ENCODE peak calls at places on chromosomes 11 and 22, in four cellular contexts. J is WTC11, W is K562, Q is HepG2. D is an unnamed sample.

GRCh38 chr11:115054541-115055538 is 376.5 kb downstream of the NXPE2 start:
- DNase-seq in Q (no peak), W (no peak), J (no peak), D (no peak)

GRCh38 chr11:110463153-110463552 is 33.4 kb downstream of the FDX1 start:
- DNase-seq in J (peak; percentile 70), W (no peak), Q (no peak), D (peak; percentile 33)

GRCh38 chr11:106447631-106448191 is 370.2 kb downstream of the AASDHPPT start:
- DNase-seq in J (no peak), W (no peak), Q (no peak), D (no peak)

GRCh38 chr11:117998201-117998579 is 12.0 kb downstream of the IL10RA start:
- DNase-seq in J (no peak), Q (no peak), W (no peak), D (no peak)

GRCh38 chr22:22655452-22656108 is 11.2 kb downstream of the GGTLC2 start:
- DNase-seq in J (no peak), W (no peak), Q (no peak), D (no peak)

GRCh38 chr11:7577883-7578242 is 64.1 kb downstream of the PPFIBP2 start:
- DNase-seq in Q (no peak), J (no peak), W (no peak), D (no peak)

GRCh38 chr11:77152846-77153245 is 24.8 kb downstream of the MYO7A start:
- DNase-seq in Q (no peak), J (no peak), W (no peak), D (no peak)

GRCh38 chr11:37811349-37811748 is 1213.3 kb upstream of the RAG2 start:
- DNase-seq in Q (no peak), J (no peak), W (no peak), D (no peak)

GRCh38 chr11:132451942-132452601 is 1080.2 kb downstream of the OPCML start:
- DNase-seq in W (no peak), J (no peak), Q (no peak), D (no peak)

GRCh38 chr11:65661599-65662246 is 993 bp downstream of the RELA start:
- DNase-seq in Q (no peak), W (no peak), J (no peak), D (no peak)

GRCh38 chr11:72792437-72793021 is 1.3 kb downstream of the STARD10 start:
- DNase-seq in J (no peak), Q (no peak), W (no peak), D (no peak)

GRCh38 chr22:47034905-47035419 is 272.5 kb downstream of the TBC1D22A start:
- DNase-seq in Q (no peak), W (no peak), J (no peak), D (no peak)

GRCh38 chr22:42994917-42995562 is 19.9 kb downstream of the PACSIN2 start:
- DNase-seq in Q (peak; percentile 98), J (no peak), W (no peak), D (no peak)

GRCh38 chr11:11074686-11075370 is 217.0 kb upstream of the ZBED5 start:
- DNase-seq in J (no peak), Q (no peak), W (no peak), D (no peak)

GRCh38 chr11:125228425-125228824 is 63.9 kb downstream of the PKNOX2 start:
- DNase-seq in W (no peak), J (no peak), Q (no peak), D (no peak)

GRCh38 chr11:2687782-2688191 is 12.0 kb downstream of the KCNQ1OT1 start:
- DNase-seq in J (peak; percentile 31), W (no peak), Q (no peak), D (no peak)

GRCh38 chr11:119091966-119092879 is 7.5 kb downstream of the HMBS start:
- DNase-seq in W (peak; percentile 10), Q (no peak), J (no peak), D (no peak)

GRCh38 chr11:18013790-18014507 is 1.1 kb upstream of the SERGEF start:
- DNase-seq in J (peak; percentile 12), Q (no peak), W (no peak), D (no peak)

GRCh38 chr22:41528938-41529561 is 15.2 kb downstream of the POLR3H start:
- DNase-seq in Q (peak; percentile 55), W (no peak), J (no peak), D (no peak)

GRCh38 chr11:72569966-72570892 is 104.0 kb downstream of the PDE2A start:
- DNase-seq in J (no peak), Q (no peak), W (no peak), D (no peak)

GRCh38 chr11:132278801-132279574 is 908.6 kb downstream of the NTM start:
- DNase-seq in W (no peak), J (no peak), Q (no peak), D (no peak)

GRCh38 chr11:77084581-77085191 is 17.9 kb downstream of the CAPN5 start:
- DNase-seq in J (no peak), Q (no peak), W (no peak), D (no peak)

GRCh38 chr11:15913261-15913660 is 443.1 kb downstream of the SOX6 start:
- DNase-seq in Q (no peak), W (no peak), J (no peak), D (no peak)

GRCh38 chr11:47941907-47942558 is 38.3 kb upstream of the PTPRJ start:
- DNase-seq in Q (peak; percentile 68), J (no peak), W (no peak), D (no peak)

GRCh38 chr11:124075841-124076571 is 34.9 kb upstream of the OR10G7 start:
- DNase-seq in J (peak; percentile 26), Q (no peak), W (no peak), D (no peak)

GRCh38 chr22:26325641-26326040 is 103.4 kb upstream of the ASPHD2 start:
- DNase-seq in Q (no peak), J (no peak), W (no peak), D (no peak)

GRCh38 chr22:30027791-30028190 is 52.5 kb upstream of the HORMAD2 start:
- DNase-seq in W (no peak), J (no peak), Q (no peak), D (no peak)

GRCh38 chr11:43790444-43790794 is 90.2 kb upstream of the ALKBH3 start:
- DNase-seq in J (no peak), W (no peak), Q (no peak), D (no peak)

GRCh38 chr11:87219266-87219665 is 181.5 kb downstream of the TMEM135 start:
- DNase-seq in W (no peak), J (peak; percentile 19), Q (no peak), D (no peak)
- TF ChIP-seq ELF4 in W (no peak), J (no peak), Q (no peak), D (no peak)

GRCh38 chr11:59223177-59223576 is 10.4 kb upstream of the MPEG1 start:
- DNase-seq in J (no peak), Q (no peak), W (no peak), D (no peak)

GRCh38 chr11:59223611-59224010 is 10.9 kb upstream of the MPEG1 start:
- DNase-seq in Q (no peak), J (no peak), W (no peak), D (no peak)

GRCh38 chr11:59222464-59223065 is 9.8 kb upstream of the MPEG1 start:
- DNase-seq in W (no peak), J (no peak), Q (no peak), D (no peak)

GRCh38 chr11:59219836-59220235 is 7.1 kb upstream of the MPEG1 start:
- DNase-seq in Q (no peak), W (no peak), J (no peak), D (no peak)

DNA sequence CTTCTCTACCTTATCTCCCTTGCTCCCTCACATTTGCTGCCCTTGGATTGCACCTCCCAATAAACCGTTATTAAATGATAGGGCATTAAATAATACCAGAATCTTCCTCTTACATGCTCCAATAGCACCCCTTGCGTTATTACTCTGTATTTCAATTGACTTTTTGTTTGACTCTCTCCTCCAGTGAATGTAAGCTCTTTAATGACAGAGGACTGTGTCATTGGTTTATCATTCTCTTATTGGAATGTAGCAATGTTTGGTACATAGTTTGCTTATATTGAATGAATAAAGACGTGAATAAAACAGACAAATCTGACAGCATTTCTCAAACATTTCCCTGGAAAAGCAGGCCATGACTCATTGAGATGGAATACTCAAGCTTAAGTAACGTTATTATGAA is 8.7 kb upstream of the MPEG1 start:
- DNase-seq in W (no peak), J (no peak), Q (no peak), D (no peak)
- TF ChIP-seq ELF4 in W (no peak), J (no peak), Q (no peak), D (no peak)

GRCh38 chr22:45475063-45475747 is 27.5 kb upstream of the FBLN1 start:
- DNase-seq in J (no peak), Q (no peak), W (no peak), D (no peak)
- TF ChIP-seq ELF4 in J (no peak), Q (no peak), W (no peak), D (no peak)

GRCh38 chr22:36455571-36456458 is 25.6 kb downstream of the TXN2 start:
- DNase-seq in Q (no peak), J (no peak), W (no peak), D (no peak)

GRCh38 chr22:36460202-36460601 is 21.2 kb downstream of the TXN2 start:
- DNase-seq in W (no peak), Q (no peak), J (no peak), D (no peak)

GRCh38 chr22:36456459-36456835 is 25.0 kb downstream of the TXN2 start:
- DNase-seq in W (no peak), J (no peak), Q (no peak), D (no peak)

GRCh38 chr22:36454916-36455570 is 26.4 kb downstream of the TXN2 start:
- DNase-seq in J (peak; percentile 98), W (peak; percentile 91), Q (no peak), D (peak; percentile 92)

DNA sequence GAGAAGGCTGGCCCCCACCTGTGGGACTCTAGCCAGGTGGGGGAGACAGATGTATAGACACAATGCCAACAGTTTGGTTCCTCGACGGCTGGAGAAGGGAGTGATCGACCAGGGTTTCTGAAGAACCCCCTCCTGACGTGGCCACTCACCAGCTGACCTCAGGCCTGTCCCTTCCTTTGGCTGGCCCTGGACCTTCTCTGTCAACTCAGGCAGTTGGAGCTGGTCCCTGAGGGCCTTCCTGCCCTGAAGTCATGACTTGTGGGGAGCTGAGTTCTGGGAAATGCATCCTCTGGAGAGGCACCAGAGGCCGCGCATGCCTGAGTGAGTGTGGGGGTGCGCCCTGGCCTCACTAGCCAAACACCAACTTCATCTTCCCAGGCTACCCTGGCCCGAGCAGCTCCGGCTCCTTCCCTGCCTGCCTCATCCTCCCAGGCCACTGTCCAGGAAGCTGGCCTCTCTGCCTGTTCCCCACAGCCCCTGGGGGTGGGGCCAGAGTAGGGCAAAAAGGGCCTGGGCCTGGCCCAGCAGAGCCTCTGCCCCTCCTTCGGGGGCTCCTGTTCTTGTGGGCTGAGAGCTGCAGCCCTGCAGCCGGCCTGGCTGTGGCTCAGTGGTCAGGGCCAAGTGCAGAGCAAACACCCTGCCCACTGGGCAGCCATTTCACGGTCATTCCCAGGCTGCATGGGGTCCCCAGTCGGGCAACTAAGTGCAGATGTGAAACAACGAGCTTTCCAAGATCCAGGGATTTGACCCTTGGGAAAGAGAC is 23.6 kb downstream of the TXN2 start:
- DNase-seq in Q (no peak), W (no peak), J (no peak), D (no peak)
- TF ChIP-seq ELF4 in Q (no peak), W (no peak), J (no peak), D (no peak)

DNA sequence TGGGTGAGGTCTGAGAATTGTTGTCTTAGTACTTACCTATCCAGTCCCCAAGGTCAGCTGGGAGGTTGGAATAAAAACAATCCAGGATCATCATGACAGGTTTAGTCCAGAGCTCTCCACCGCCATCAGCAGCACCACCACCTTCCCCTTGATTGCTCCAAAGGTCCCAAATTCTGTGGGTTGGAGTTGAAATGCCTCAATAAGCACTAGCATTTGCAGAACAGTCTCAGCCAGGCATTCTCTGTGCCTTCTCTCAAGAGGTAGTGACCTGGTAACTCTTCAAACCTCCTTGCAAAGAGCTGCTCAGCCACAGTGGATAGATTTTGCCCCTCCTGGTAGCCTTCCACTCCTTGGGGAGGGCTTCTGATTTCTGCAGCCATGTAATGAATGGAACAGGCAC is 69.6 kb downstream of the PRDM11 start:
- DNase-seq in W (no peak), Q (no peak), J (no peak), D (no peak)
- TF ChIP-seq ELF4 in W (no peak), Q (no peak), J (no peak), D (no peak)

GRCh38 chr11:63608353-63609345 is 5.6 kb downstream of the PLAAT3 start:
- DNase-seq in Q (no peak), J (no peak), W (no peak), D (no peak)
- TF ChIP-seq ELF4 in Q (no peak), J (no peak), W (no peak), D (no peak)